ENCODE peak calls at places on chromosomes 1 and 21, in four cellular contexts. K is endothelial cell; H is left ventricle myocardium inferior; D is CD8-positive, alpha-beta T cell. F is an unnamed sample.

GRCh38 chr1:214901718-214902117 is 180.8 kb upstream of the KCNK2 start:
- DNase-seq in K (no peak), H (no peak), D (no peak), F (no peak)

GRCh38 chr1:167752219-167752985 is 30.6 kb downstream of the MPZL1 start:
- DNase-seq in K (no peak), H (no peak), D (no peak), F (no peak)

GRCh38 chr1:203663294-203663693 is 36.7 kb downstream of the ATP2B4 start:
- DNase-seq in K (no peak), H (no peak), D (no peak), F (no peak)

GRCh38 chr21:35377505-35378090 is 328.5 kb upstream of the RUNX1 start:
- DNase-seq in K (no peak), H (no peak), D (no peak), F (no peak)

GRCh38 chr1:225004396-225004795 is 74.9 kb downstream of the DNAH14 start:
- DNase-seq in K (no peak), H (no peak), D (no peak), F (no peak)

GRCh38 chr1:60255565-60255964 is 182.0 kb upstream of the C1orf87 start:
- DNase-seq in K (no peak), H (no peak), D (no peak), F (no peak)

GRCh38 chr1:186479162-186479561 is 18.2 kb upstream of the PDC start:
- DNase-seq in K (no peak), H (no peak), D (no peak), F (no peak)

GRCh38 chr1:185936641-185937040 is 202.4 kb downstream of the HMCN1 start:
- DNase-seq in K (no peak), H (no peak), D (no peak), F (no peak)

GRCh38 chr1:13583964-13584791 is 546 bp downstream of the PDPN start:
- DNase-seq in K (peak; percentile 40), H (peak; percentile 42), D (no peak), F (no peak)

GRCh38 chr1:100073531-100073930 is 59.2 kb downstream of the SASS6 start:
- DNase-seq in K (no peak), H (no peak), D (no peak), F (no peak)

GRCh38 chr1:224433041-224433670 is 1.4 kb downstream of the WDR26 start:
- DNase-seq in K (peak; percentile 18), H (no peak), D (peak; percentile 53), F (peak; percentile 14)

GRCh38 chr1:183543619-183544204 is 46.5 kb downstream of the NCF2 start:
- DNase-seq in K (peak; percentile 26), H (no peak), D (no peak), F (no peak)
- TF ChIP-seq CTCF in K (no peak), H (peak; percentile 77), D (peak; percentile 59), F (peak; percentile 45)

GRCh38 chr1:165138960-165139359 is 217.6 kb downstream of the LMX1A start:
- DNase-seq in K (no peak), H (no peak), D (no peak), F (no peak)

GRCh38 chr1:165147799-165148198 is 208.7 kb downstream of the LMX1A start:
- DNase-seq in K (no peak), H (no peak), D (no peak), F (no peak)

GRCh38 chr1:165144757-165145397 is 211.6 kb downstream of the LMX1A start:
- DNase-seq in K (peak; percentile 69), H (peak; percentile 21), D (no peak), F (peak; percentile 26)

GRCh38 chr1:165137551-165138316 is 218.8 kb downstream of the LMX1A start:
- DNase-seq in K (no peak), H (no peak), D (no peak), F (no peak)

DNA sequence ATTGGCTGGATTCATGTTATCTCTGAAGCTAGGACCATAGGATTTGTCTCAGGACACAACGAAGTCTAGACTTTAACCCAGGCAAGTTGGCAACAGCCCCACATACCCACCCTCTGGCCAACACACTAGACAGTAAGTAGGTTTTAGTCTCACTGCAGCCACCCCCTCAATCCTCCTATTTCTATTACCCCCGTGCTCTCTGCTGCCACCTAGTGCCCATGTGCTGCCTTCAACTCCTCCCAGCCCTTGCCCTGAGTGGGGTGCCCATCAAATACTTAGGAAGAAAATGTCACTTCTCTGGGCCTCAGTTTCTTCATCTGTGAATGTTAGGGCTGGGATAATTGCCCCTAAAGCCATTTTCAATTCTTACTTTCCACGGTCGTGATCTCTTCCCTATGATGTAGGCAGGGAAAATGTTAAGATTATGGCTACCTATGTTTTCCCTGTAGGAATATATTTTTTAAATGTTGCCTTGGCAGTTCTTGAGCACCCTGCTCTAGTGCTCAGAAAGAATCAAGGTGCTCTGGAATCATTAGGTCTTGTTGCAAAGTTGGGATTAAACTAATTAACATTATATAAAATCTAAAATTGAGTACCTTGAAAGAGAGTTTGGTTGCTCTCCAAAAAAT is 213.0 kb downstream of the LMX1A start:
- DNase-seq in K (peak; percentile 12), H (no peak), D (no peak), F (peak; percentile 16)
- TF ChIP-seq CTCF in K (peak; percentile 63), H (peak; percentile 58), D (no peak), F (peak; percentile 55)

GRCh38 chr1:42157667-42158066 is 4.5 kb downstream of the GUCA2B start:
- DNase-seq in K (no peak), H (no peak), D (no peak), F (no peak)
- TF ChIP-seq CTCF in K (no peak), H (no peak), D (no peak), F (no peak)

DNA sequence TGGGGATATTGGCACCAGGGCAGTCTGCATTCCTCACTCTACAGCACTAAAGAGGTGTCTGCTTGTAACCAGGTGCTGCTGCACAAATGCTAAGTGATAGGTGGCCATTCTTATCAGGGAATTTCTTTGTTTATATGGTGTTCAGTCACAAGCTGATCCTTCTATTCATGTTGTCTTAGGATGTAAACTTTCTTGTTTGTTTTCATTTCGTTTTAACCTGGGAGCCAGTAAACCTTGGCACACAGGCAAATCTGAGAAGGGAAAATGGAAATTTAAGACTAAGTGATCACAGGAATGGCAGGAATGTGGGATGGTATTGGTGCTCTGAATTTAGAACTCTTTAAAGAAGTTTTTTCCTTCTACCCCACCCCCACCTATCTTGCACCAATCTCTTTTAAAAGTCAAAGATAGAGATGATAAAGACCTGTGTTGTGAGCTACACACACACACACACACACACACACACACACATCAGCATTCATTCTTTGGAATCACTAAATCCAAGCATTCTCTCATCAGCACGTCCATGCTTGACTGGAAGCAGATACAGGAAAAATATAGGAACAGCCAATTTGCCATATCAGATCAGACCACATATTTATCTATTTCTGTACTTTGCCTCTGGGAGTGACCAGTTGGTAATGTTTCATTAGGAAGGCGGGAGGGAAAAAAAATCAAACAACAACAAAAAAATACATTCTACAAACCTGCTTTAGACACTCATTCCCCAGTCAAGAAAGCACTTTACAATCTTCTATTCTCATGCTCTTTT is 451.4 kb upstream of the ADGRL2 start:
- DNase-seq in K (no peak), H (no peak), D (no peak), F (no peak)
- TF ChIP-seq CTCF in K (no peak), H (no peak), D (no peak), F (no peak)